ENCODE peak calls at places on chromosomes 7 and 10, in six cellular contexts. B is ecto neural progenitor cell, K is occipital lobe, C is SK-N-DZ, A is AG10803, T is adipocyte. L is an unnamed sample.

GRCh38 chr7:55546826-55547225 is 25.5 kb downstream of the VOPP1 start:
- DNase-seq in B (no peak), A (peak; percentile 81), C (no peak), K (peak; percentile 40), T (peak; percentile 91), L (peak; percentile 45)

GRCh38 chr10:117532451-117533107 is 10.0 kb upstream of the EMX2 start:
- DNase-seq in T (no peak), C (no peak), B (no peak), A (no peak), K (no peak), L (no peak)

GRCh38 chr10:23534761-23535160 is 95.9 kb downstream of the OTUD1 start:
- DNase-seq in K (no peak), B (no peak), T (no peak), C (no peak), A (no peak), L (no peak)

GRCh38 chr7:146683439-146683838 is 566.8 kb downstream of the CNTNAP2 start:
- DNase-seq in B (no peak), A (no peak), C (no peak), T (peak; percentile 58), K (no peak), L (no peak)

GRCh38 chr7:266851-267840 is 22.8 kb upstream of the FOXL3 start:
- DNase-seq in K (no peak), A (no peak), C (peak; percentile 34), T (no peak), B (no peak), L (no peak)

GRCh38 chr7:141976524-141977245 is 3.1 kb upstream of the TAS2R38 start:
- DNase-seq in B (no peak), C (no peak), A (no peak), T (no peak), K (no peak), L (no peak)

GRCh38 chr7:1787241-1787640 is 117.2 kb downstream of the ELFN1 start:
- DNase-seq in C (no peak), T (no peak), B (no peak), K (no peak), A (no peak), L (no peak)

GRCh38 chr7:45100761-45101480 is 10.6 kb downstream of the TBRG4 start:
- DNase-seq in T (no peak), B (no peak), A (no peak), K (no peak), C (no peak), L (no peak)

GRCh38 chr10:15313034-15313433 is 58.1 kb downstream of the FAM171A1 start:
- DNase-seq in K (peak; percentile 17), A (no peak), C (no peak), T (no peak), B (no peak), L (no peak)

GRCh38 chr10:614341-614664 is 75.2 kb downstream of the DIP2C start:
- DNase-seq in B (no peak), A (no peak), C (no peak), K (no peak), T (no peak), L (no peak)

GRCh38 chr10:132403511-132404168 is 6.6 kb downstream of the PWWP2B start:
- DNase-seq in B (no peak), K (no peak), C (no peak), A (no peak), T (no peak), L (no peak)

GRCh38 chr7:542935-543789 is 23.5 kb upstream of the PDGFA start:
- DNase-seq in A (peak; percentile 92), B (no peak), K (no peak), T (peak; percentile 91), C (no peak), L (peak; percentile 79)

GRCh38 chr10:69239106-69239505 is 19.0 kb downstream of the HKDC1 start:
- DNase-seq in C (no peak), T (no peak), A (no peak), K (no peak), B (no peak), L (no peak)

L was measured in AG09309.